ENCODE peak calls at places on chromosomes 5 and 9, in six cellular contexts. One of them, this sample, is unnamed.

GRCh38 chr9:137321726-137322361 is 19.8 kb upstream of the NRARP start:
- DNase-seq in KG1: no peak
- DNase-seq in endothelial cell: no peak
- DNase-seq in heart right ventricle: no peak
- DNase-seq in ovary: peak; percentile 8
- DNase-seq in prostate gland: no peak
- DNase-seq in this sample: peak; percentile 43

GRCh38 chr9:134344068-134344820 is 18.0 kb downstream of the RXRA start:
- DNase-seq in KG1: no peak
- DNase-seq in endothelial cell: no peak
- DNase-seq in heart right ventricle: peak; percentile 57
- DNase-seq in ovary: no peak
- DNase-seq in prostate gland: no peak
- DNase-seq in this sample: peak; percentile 80

GRCh38 chr5:139246394-139246793 is 47.1 kb upstream of the MATR3 start:
- DNase-seq in KG1: no peak
- DNase-seq in endothelial cell: peak; percentile 35
- DNase-seq in heart right ventricle: no peak
- DNase-seq in ovary: no peak
- DNase-seq in prostate gland: no peak
- DNase-seq in this sample: no peak

GRCh38 chr5:179794575-179794974 is 789 bp downstream of the LTC4S start:
- DNase-seq in KG1: no peak
- DNase-seq in endothelial cell: no peak
- DNase-seq in heart right ventricle: no peak
- DNase-seq in ovary: peak; percentile 25
- DNase-seq in prostate gland: no peak
- DNase-seq in this sample: peak; percentile 64

GRCh38 chr5:55517804-55518203 is 17.0 kb downstream of the PLPP1 start:
- DNase-seq in KG1: no peak
- DNase-seq in endothelial cell: no peak
- DNase-seq in heart right ventricle: no peak
- DNase-seq in ovary: no peak
- DNase-seq in prostate gland: no peak
- DNase-seq in this sample: no peak

GRCh38 chr5:171441246-171441791 is 21.9 kb downstream of the FGF18 start:
- DNase-seq in KG1: no peak
- DNase-seq in endothelial cell: no peak
- DNase-seq in heart right ventricle: no peak
- DNase-seq in ovary: no peak
- DNase-seq in prostate gland: no peak
- DNase-seq in this sample: no peak

GRCh38 chr5:62418462-62419076 is 6.0 kb downstream of the IPO11 start:
- DNase-seq in KG1: no peak
- DNase-seq in endothelial cell: no peak
- DNase-seq in heart right ventricle: no peak
- DNase-seq in ovary: no peak
- DNase-seq in prostate gland: no peak
- DNase-seq in this sample: no peak

GRCh38 chr5:35815089-35815936 is 41.4 kb upstream of the IL7R start:
- DNase-seq in KG1: no peak
- DNase-seq in endothelial cell: peak; percentile 40
- DNase-seq in heart right ventricle: no peak
- DNase-seq in ovary: no peak
- DNase-seq in prostate gland: no peak
- DNase-seq in this sample: no peak

GRCh38 chr5:88674262-88675158 is 208.5 kb downstream of the MEF2C start:
- DNase-seq in KG1: no peak
- DNase-seq in endothelial cell: peak; percentile 54
- DNase-seq in heart right ventricle: no peak
- DNase-seq in ovary: no peak
- DNase-seq in prostate gland: no peak
- DNase-seq in this sample: no peak

GRCh38 chr5:139982157-139982974 is 60.7 kb downstream of the NRG2 start:
- DNase-seq in KG1: no peak
- DNase-seq in endothelial cell: no peak
- DNase-seq in heart right ventricle: peak; percentile 49
- DNase-seq in ovary: peak; percentile 67
- DNase-seq in prostate gland: no peak
- DNase-seq in this sample: no peak

GRCh38 chr9:116800885-116801284 is 113.8 kb downstream of the TRIM32 start:
- DNase-seq in KG1: no peak
- DNase-seq in endothelial cell: no peak
- DNase-seq in heart right ventricle: no peak
- DNase-seq in ovary: no peak
- DNase-seq in prostate gland: no peak
- DNase-seq in this sample: no peak

GRCh38 chr9:36572515-36573418 is at the start of gene MELK:
- DNase-seq in KG1: peak; percentile 68
- DNase-seq in endothelial cell: peak; percentile 85
- DNase-seq in heart right ventricle: peak; percentile 72
- DNase-seq in ovary: peak; percentile 73
- DNase-seq in prostate gland: peak; percentile 56
- DNase-seq in this sample: peak; percentile 65

GRCh38 chr5:52497133-52497693 is 290.5 kb upstream of the ITGA1 start:
- DNase-seq in KG1: no peak
- DNase-seq in endothelial cell: no peak
- DNase-seq in heart right ventricle: no peak
- DNase-seq in ovary: no peak
- DNase-seq in prostate gland: no peak
- DNase-seq in this sample: no peak

GRCh38 chr9:109730228-109730627 is 49.8 kb upstream of the PALM2AKAP2 start:
- DNase-seq in KG1: no peak
- DNase-seq in endothelial cell: no peak
- DNase-seq in heart right ventricle: no peak
- DNase-seq in ovary: no peak
- DNase-seq in prostate gland: peak; percentile 64
- DNase-seq in this sample: no peak

GRCh38 chr5:28602429-28602828 is 1564.0 kb upstream of the CDH9 start:
- DNase-seq in KG1: no peak
- DNase-seq in endothelial cell: no peak
- DNase-seq in heart right ventricle: no peak
- DNase-seq in ovary: no peak
- DNase-seq in prostate gland: no peak
- DNase-seq in this sample: no peak

GRCh38 chr5:116848974-116849586 is 274.5 kb upstream of the SEMA6A start:
- DNase-seq in KG1: no peak
- DNase-seq in endothelial cell: no peak
- DNase-seq in heart right ventricle: no peak
- DNase-seq in ovary: no peak
- DNase-seq in prostate gland: no peak
- DNase-seq in this sample: no peak

GRCh38 chr5:10724799-10725507 is 36.1 kb downstream of the DAP start:
- DNase-seq in KG1: no peak
- DNase-seq in endothelial cell: no peak
- DNase-seq in heart right ventricle: peak; percentile 74
- DNase-seq in ovary: peak; percentile 23
- DNase-seq in prostate gland: peak; percentile 51
- DNase-seq in this sample: peak; percentile 32

GRCh38 chr5:36240779-36241635 is 718 bp downstream of the NADK2 start:
- DNase-seq in KG1: peak; percentile 48
- DNase-seq in endothelial cell: peak; percentile 71
- DNase-seq in heart right ventricle: peak; percentile 71
- DNase-seq in ovary: peak; percentile 73
- DNase-seq in prostate gland: peak; percentile 49
- DNase-seq in this sample: peak; percentile 83

GRCh38 chr5:37875051-37875787 is 35.4 kb upstream of the GDNF start:
- DNase-seq in KG1: no peak
- DNase-seq in endothelial cell: no peak
- DNase-seq in heart right ventricle: no peak
- DNase-seq in ovary: no peak
- DNase-seq in prostate gland: no peak
- DNase-seq in this sample: no peak

GRCh38 chr5:10719965-10720364 is 41.1 kb downstream of the DAP start:
- DNase-seq in KG1: no peak
- DNase-seq in endothelial cell: no peak
- DNase-seq in heart right ventricle: no peak
- DNase-seq in ovary: no peak
- DNase-seq in prostate gland: no peak
- DNase-seq in this sample: no peak

GRCh38 chr5:82735160-82735789 is 341.9 kb downstream of the TMEM167A start:
- DNase-seq in KG1: no peak
- DNase-seq in endothelial cell: no peak
- DNase-seq in heart right ventricle: no peak
- DNase-seq in ovary: no peak
- DNase-seq in prostate gland: no peak
- DNase-seq in this sample: no peak

GRCh38 chr9:135886147-135886981 is 21.0 kb downstream of the CAMSAP1 start:
- DNase-seq in KG1: no peak
- DNase-seq in endothelial cell: no peak
- DNase-seq in heart right ventricle: no peak
- DNase-seq in ovary: no peak
- DNase-seq in prostate gland: no peak
- DNase-seq in this sample: no peak

GRCh38 chr5:17333755-17334154 is 116.3 kb downstream of the BASP1 start:
- DNase-seq in KG1: no peak
- DNase-seq in endothelial cell: no peak
- DNase-seq in heart right ventricle: no peak
- DNase-seq in ovary: no peak
- DNase-seq in prostate gland: no peak
- DNase-seq in this sample: no peak

GRCh38 chr5:66963559-66963971 is 233.0 kb downstream of the CD180 start:
- DNase-seq in KG1: no peak
- DNase-seq in endothelial cell: no peak
- DNase-seq in heart right ventricle: peak; percentile 17
- DNase-seq in ovary: no peak
- DNase-seq in prostate gland: no peak
- DNase-seq in this sample: no peak

GRCh38 chr9:2127486-2127885 is 112.3 kb downstream of the SMARCA2 start:
- DNase-seq in KG1: no peak
- DNase-seq in endothelial cell: no peak
- DNase-seq in heart right ventricle: no peak
- DNase-seq in ovary: no peak
- DNase-seq in prostate gland: no peak
- DNase-seq in this sample: no peak

GRCh38 chr9:94213513-94214124 is 45.5 kb upstream of the ZNF169 start:
- DNase-seq in KG1: peak; percentile 59
- DNase-seq in endothelial cell: peak; percentile 72
- DNase-seq in heart right ventricle: peak; percentile 82
- DNase-seq in ovary: peak; percentile 76
- DNase-seq in prostate gland: peak; percentile 72
- DNase-seq in this sample: peak; percentile 78

GRCh38 chr5:149940077-149940574 is 4.5 kb downstream of the PDE6A start:
- DNase-seq in KG1: no peak
- DNase-seq in endothelial cell: no peak
- DNase-seq in heart right ventricle: no peak
- DNase-seq in ovary: no peak
- DNase-seq in prostate gland: no peak
- DNase-seq in this sample: no peak

This sample was measured in tibial artery.